ENCODE peak calls at places on chromosomes 16 and 17, in five cellular contexts. W is effector CD8-positive, alpha-beta T cell; X is substantia nigra; U is NCI-H69; N is cardiac fibroblast. H is an unnamed sample.

GRCh38 chr16:4994719-4995434 is 36.7 kb downstream of the SEC14L5 start:
- DNase-seq in N (no peak), U (peak; percentile 65), X (peak; percentile 59), W (no peak), H (no peak)

GRCh38 chr16:11630230-11631056 is 37.8 kb upstream of the SNN start:
- DNase-seq in X (no peak), W (no peak), U (no peak), N (no peak), H (no peak)

GRCh38 chr17:19003966-19004600 is 481 bp downstream of the FAM83G start:
- DNase-seq in U (peak; percentile 58), W (peak; percentile 58), X (no peak), N (peak; percentile 29), H (peak; percentile 71)

GRCh38 chr17:81885869-81886548 is 5.4 kb downstream of the ALYREF start:
- DNase-seq in N (no peak), U (no peak), W (no peak), X (no peak), H (peak; percentile 62)

GRCh38 chr17:55110521-55110920 is 142.0 kb downstream of the STXBP4 start:
- DNase-seq in X (no peak), W (no peak), N (no peak), U (no peak), H (no peak)

GRCh38 chr17:82229686-82230626 is 1.1 kb downstream of the SLC16A3 start:
- DNase-seq in W (no peak), X (no peak), N (no peak), U (no peak), H (no peak)

GRCh38 chr17:70084476-70084875 is 9.5 kb downstream of the KCNJ16 start:
- DNase-seq in U (no peak), W (no peak), N (no peak), X (no peak), H (no peak)

GRCh38 chr17:80970762-80971703 is 20.6 kb upstream of the CHMP6 start:
- DNase-seq in X (no peak), U (no peak), N (no peak), W (no peak), H (peak; percentile 50)

GRCh38 chr16:12833939-12834338 is 30.3 kb upstream of the CPPED1 start:
- DNase-seq in X (no peak), W (no peak), N (no peak), U (peak; percentile 70), H (peak; percentile 8)